ENCODE peak calls at places on chromosome 11, in eight cellular contexts. N is mesendoderm; P is SJSA1; M is upper lobe of right lung; J is AG04450; W is HCT116; S is fibroblast of lung; X is CD8-positive, alpha-beta memory T cell. L is an unnamed sample.
A peak's percentile ranks its signal among the peaks of the same experiment; 100 is the strongest.

GRCh38 chr11:120200677-120201076 is 10.2 kb upstream of the OAF start:
- DNase-seq in N (no peak), P (no peak), M (no peak), J (no peak), W (no peak), S (no peak), X (no peak), L (no peak)

GRCh38 chr11:9090488-9091043 is 833 bp downstream of the SCUBE2 start:
- DNase-seq in N (no peak), P (no peak), M (no peak), J (no peak), W (no peak), S (no peak), X (no peak), L (no peak)

GRCh38 chr11:91163619-91164451 is 941.0 kb upstream of the CHORDC1 start:
- DNase-seq in N (no peak), P (no peak), M (no peak), J (no peak), W (no peak), S (peak; percentile 90), X (no peak), L (no peak)

GRCh38 chr11:92276773-92277172 is 52.2 kb downstream of the FAT3 start:
- DNase-seq in N (no peak), P (no peak), M (no peak), J (peak; percentile 13), W (no peak), S (peak; percentile 47), X (no peak), L (no peak)

GRCh38 chr11:123822591-123822990 is 16.4 kb upstream of the OR6M1 start:
- DNase-seq in N (peak; percentile 91), P (no peak), M (no peak), J (no peak), W (no peak), S (peak; percentile 23), X (no peak), L (no peak)

GRCh38 chr11:95152878-95153856 is 63.5 kb downstream of the ENDOD1 start:
- DNase-seq in N (no peak), P (no peak), M (no peak), J (no peak), W (no peak), S (no peak), X (no peak), L (no peak)

GRCh38 chr11:47847892-47848635 is at the start of gene NUP160:
- DNase-seq in N (peak; percentile 87), P (peak; percentile 73), M (peak; percentile 95), J (no peak), W (peak; percentile 23), S (peak; percentile 66), X (peak; percentile 81), L (peak; percentile 61)

GRCh38 chr11:17867346-17867745 is 132.8 kb downstream of the KCNC1 start:
- DNase-seq in N (no peak), P (no peak), M (no peak), J (no peak), W (no peak), S (no peak), X (no peak), L (no peak)

GRCh38 chr11:64762277-64762915 is 2.6 kb upstream of the PYGM start:
- DNase-seq in N (no peak), P (no peak), M (peak; percentile 59), J (no peak), W (no peak), S (no peak), X (no peak), L (no peak)

GRCh38 chr11:61694971-61695706 is 14.9 kb downstream of the DAGLA start:
- DNase-seq in N (peak; percentile 67), P (no peak), M (peak; percentile 79), J (no peak), W (no peak), S (no peak), X (no peak), L (peak; percentile 68)

GRCh38 chr11:19938051-19938856 is 222.0 kb downstream of the DBX1 start:
- DNase-seq in N (peak; percentile 61), P (no peak), M (no peak), J (no peak), W (peak; percentile 36), S (peak; percentile 55), X (no peak), L (peak; percentile 50)

GRCh38 chr11:108538022-108538424 is 39.8 kb upstream of the POGLUT3 start:
- DNase-seq in N (no peak), P (no peak), M (peak; percentile 81), J (no peak), W (no peak), S (peak; percentile 7), X (no peak), L (no peak)

GRCh38 chr11:69949327-69949726 is 128.8 kb upstream of the ANO1 start:
- DNase-seq in N (peak; percentile 93), P (peak; percentile 100), M (peak; percentile 38), J (no peak), W (peak; percentile 97), S (peak; percentile 95), X (no peak), L (no peak)

GRCh38 chr11:10887307-10887706 is 29.5 kb upstream of the ZBED5 start:
- DNase-seq in N (no peak), P (no peak), M (no peak), J (no peak), W (no peak), S (no peak), X (no peak), L (no peak)

GRCh38 chr11:91513734-91514133 is 710.9 kb upstream of the FAT3 start:
- DNase-seq in N (peak; percentile 15), P (no peak), M (no peak), J (no peak), W (no peak), S (no peak), X (no peak), L (no peak)

GRCh38 chr11:62770778-62771143 is 435 bp upstream of the TAF6L start:
- DNase-seq in N (no peak), P (no peak), M (no peak), J (no peak), W (no peak), S (no peak), X (no peak), L (peak; percentile 48)

GRCh38 chr11:76291576-76292526 is 85.5 kb upstream of the WNT11 start:
- DNase-seq in N (no peak), P (no peak), M (no peak), J (no peak), W (no peak), S (no peak), X (no peak), L (no peak)

GRCh38 chr11:106925245-106925644 is 93.0 kb downstream of the GUCY1A2 start:
- DNase-seq in N (no peak), P (no peak), M (no peak), J (no peak), W (no peak), S (peak; percentile 31), X (no peak), L (no peak)

GRCh38 chr11:110207089-110207488 is 89.3 kb downstream of the RDX start:
- DNase-seq in N (no peak), P (no peak), M (no peak), J (no peak), W (no peak), S (no peak), X (no peak), L (no peak)
- H3K27ac ChIP-seq in N (no peak overlapping the region), P (no peak overlapping the region), M (no peak overlapping the region), J (no peak overlapping the region), W (no peak overlapping the region), S (no peak overlapping the region), X (no peak overlapping the region), L (no peak overlapping the region)

GRCh38 chr11:113840932-113841664 is 34.3 kb downstream of the USP28 start:
- DNase-seq in N (no peak), P (no peak), M (no peak), J (no peak), W (no peak), S (no peak), X (no peak), L (no peak)

GRCh38 chr11:113841691-113842090 is 33.7 kb downstream of the USP28 start:
- DNase-seq in N (no peak), P (no peak), M (no peak), J (no peak), W (no peak), S (no peak), X (no peak), L (no peak)

GRCh38 chr11:113835306-113835705 is 40.1 kb downstream of the USP28 start:
- DNase-seq in N (no peak), P (no peak), M (no peak), J (no peak), W (no peak), S (no peak), X (no peak), L (no peak)

GRCh38 chr11:113838005-113838404 is 37.4 kb downstream of the USP28 start:
- DNase-seq in N (no peak), P (no peak), M (no peak), J (no peak), W (no peak), S (no peak), X (no peak), L (no peak)

DNA sequence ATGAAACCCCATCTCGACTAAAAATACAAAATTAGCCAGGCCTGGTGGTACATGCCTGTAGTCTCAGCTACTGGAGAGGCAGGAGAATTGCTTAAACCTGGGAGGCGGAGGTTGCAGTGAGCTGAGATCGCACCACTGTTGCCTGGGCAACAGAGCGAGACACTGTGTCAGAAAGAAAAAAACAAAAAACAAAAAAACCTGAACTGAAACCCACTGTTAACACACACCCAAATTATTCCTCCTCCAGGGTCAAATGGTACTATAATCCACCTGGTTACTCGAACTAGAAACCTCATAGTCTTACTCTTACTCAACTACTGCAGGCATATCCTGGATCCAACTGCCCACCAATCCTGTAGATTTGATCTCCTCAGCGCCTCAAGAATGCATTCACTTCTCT is 35.5 kb downstream of the USP28 start:
- DNase-seq in N (no peak), P (no peak), M (no peak), J (no peak), W (no peak), S (no peak), X (no peak), L (no peak)
- H3K27ac ChIP-seq in N (no peak overlapping the region), P (no peak overlapping the region), M (no peak overlapping the region), J (no peak overlapping the region), W (no peak overlapping the region), S (no peak overlapping the region), X (no peak overlapping the region), L (no peak overlapping the region)

GRCh38 chr11:13831707-13832106 is 130.8 kb upstream of the SPON1 start:
- DNase-seq in N (no peak), P (no peak), M (no peak), J (no peak), W (no peak), S (peak; percentile 21), X (no peak), L (no peak)

GRCh38 chr11:13836666-13837065 is 125.9 kb upstream of the SPON1 start:
- DNase-seq in N (no peak), P (no peak), M (no peak), J (no peak), W (no peak), S (no peak), X (no peak), L (no peak)

GRCh38 chr11:13834463-13834862 is 128.1 kb upstream of the SPON1 start:
- DNase-seq in N (peak; percentile 73), P (no peak), M (no peak), J (no peak), W (no peak), S (no peak), X (no peak), L (no peak)

GRCh38 chr11:13837286-13837685 is 125.2 kb upstream of the SPON1 start:
- DNase-seq in N (no peak), P (no peak), M (no peak), J (no peak), W (peak; percentile 73), S (peak; percentile 76), X (no peak), L (no peak)
- H3K27ac ChIP-seq in N (no peak overlapping the region), P (no peak overlapping the region), M (no peak overlapping the region), J (no peak overlapping the region), W (no peak overlapping the region), S (no peak overlapping the region), X (no peak overlapping the region), L (no peak overlapping the region)

GRCh38 chr11:39327302-39327701 is 2132.2 kb downstream of the LRRC4C start:
- DNase-seq in N (no peak), P (no peak), M (no peak), J (no peak), W (no peak), S (no peak), X (no peak), L (no peak)
- H3K27ac ChIP-seq in N (no peak overlapping the region), P (no peak overlapping the region), M (no peak overlapping the region), J (no peak overlapping the region), W (no peak overlapping the region), S (no peak overlapping the region), X (no peak overlapping the region), L (no peak overlapping the region)

L was measured in substantia nigra.